ENCODE peak calls at places on chromosomes 1 and 21, in nine cellular contexts. G is left ventricle myocardium inferior, X is uterus, T is mammary epithelial cell, R is fibroblast of lung, P is hepatocyte, B is heart left ventricle, Q is adrenal gland, V is tibial artery. K is an unnamed sample.

GRCh38 chr1:227369102-227369760 is 50.9 kb upstream of the CDC42BPA start:
- DNase-seq in G (no peak), X (no peak), T (no peak), R (no peak), P (no peak), B (no peak), Q (no peak), V (no peak), K (no peak)

GRCh38 chr21:38913120-38913975 is 107.6 kb downstream of the ETS2 start:
- DNase-seq in G (peak), X (peak), T (peak), R (peak), P (peak), B (peak), Q (peak), V (peak), K (peak)

GRCh38 chr1:53446051-53446450 is 13.1 kb upstream of the DMRTB1 start:
- DNase-seq in G (no peak), X (no peak), T (no peak), R (peak), P (no peak), B (no peak), Q (no peak), V (no peak), K (no peak)

GRCh38 chr1:14067686-14068085 is 367.7 kb downstream of the PRDM2 start:
- DNase-seq in G (no peak), X (no peak), T (no peak), R (no peak), P (no peak), B (no peak), Q (no peak), V (no peak), K (no peak)

GRCh38 chr1:147611021-147611426 is 59.3 kb downstream of the ACP6 start:
- DNase-seq in G (no peak), X (no peak), T (no peak), R (no peak), P (no peak), B (no peak), Q (no peak), V (no peak), K (no peak)

GRCh38 chr1:9646037-9646436 is 5.5 kb upstream of the PIK3CD start:
- DNase-seq in G (no peak), X (no peak), T (no peak), R (no peak), P (no peak), B (no peak), Q (no peak), V (no peak), K (no peak)

GRCh38 chr1:7495894-7496293 is 275.2 kb upstream of the VAMP3 start:
- DNase-seq in G (no peak), X (no peak), T (no peak), R (no peak), P (no peak), B (no peak), Q (no peak), V (no peak), K (no peak)

GRCh38 chr1:52281518-52281917 is 84.5 kb downstream of the CC2D1B start:
- DNase-seq in G (no peak), X (no peak), T (no peak), R (peak), P (no peak), B (no peak), Q (no peak), V (no peak), K (no peak)

GRCh38 chr21:31531967-31532366 is 127.5 kb upstream of the SOD1 start:
- DNase-seq in G (no peak), X (no peak), T (no peak), R (no peak), P (no peak), B (no peak), Q (no peak), V (no peak), K (no peak)

GRCh38 chr1:93874025-93874651 is 4.9 kb downstream of the DNTTIP2 start:
- DNase-seq in G (no peak), X (no peak), T (peak), R (peak), P (peak), B (no peak), Q (no peak), V (no peak), K (no peak)

GRCh38 chr1:17829579-17829978 is 74.4 kb downstream of the ACTL8 start:
- DNase-seq in G (peak), X (no peak), T (no peak), R (no peak), P (no peak), B (peak), Q (no peak), V (no peak), K (peak)

GRCh38 chr21:38646213-38646837 is 148.0 kb upstream of the ERG start:
- DNase-seq in G (no peak), X (no peak), T (peak), R (peak), P (no peak), B (no peak), Q (no peak), V (no peak), K (no peak)

GRCh38 chr1:76274302-76274701 is 199.8 kb downstream of the ST6GALNAC3 start:
- DNase-seq in G (no peak), X (no peak), T (no peak), R (no peak), P (no peak), B (no peak), Q (no peak), V (no peak), K (no peak)

GRCh38 chr1:172628416-172628815 is 30.5 kb upstream of the FASLG start:
- DNase-seq in G (no peak), X (no peak), T (no peak), R (peak), P (no peak), B (no peak), Q (no peak), V (no peak), K (no peak)

GRCh38 chr1:187167555-187167954 is 338.8 kb downstream of the PLA2G4A start:
- DNase-seq in G (no peak), X (no peak), T (no peak), R (no peak), P (no peak), B (no peak), Q (no peak), V (no peak), K (no peak)

GRCh38 chr1:93579891-93580290 is 101.7 kb downstream of the BCAR3 start:
- DNase-seq in G (peak), X (peak), T (peak), R (peak), P (peak), B (no peak), Q (peak), V (peak), K (no peak)

GRCh38 chr1:19220991-19221390 is 10.9 kb upstream of the UBR4 start:
- DNase-seq in G (peak), X (no peak), T (no peak), R (peak), P (no peak), B (no peak), Q (peak), V (no peak), K (peak)

GRCh38 chr1:157782946-157783345 is 6.0 kb upstream of the FCRL2 start:
- DNase-seq in G (no peak), X (no peak), T (no peak), R (no peak), P (no peak), B (no peak), Q (no peak), V (no peak), K (no peak)

GRCh38 chr21:35619184-35619583 is 441.1 kb downstream of the SETD4 start:
- DNase-seq in G (no peak), X (no peak), T (peak), R (no peak), P (no peak), B (no peak), Q (no peak), V (no peak), K (no peak)

GRCh38 chr1:1891349-1892078 is 627 bp upstream of the GNB1 start:
- DNase-seq in G (peak), X (peak), T (peak), R (peak), P (peak), B (peak), Q (peak), V (peak), K (no peak)

GRCh38 chr1:41673355-41673754 is 188.9 kb upstream of the EDN2 start:
- DNase-seq in G (no peak), X (no peak), T (no peak), R (peak), P (no peak), B (no peak), Q (no peak), V (no peak), K (no peak)

GRCh38 chr1:22234631-22235030 is 91.7 kb upstream of the WNT4 start:
- DNase-seq in G (no peak), X (no peak), T (no peak), R (no peak), P (no peak), B (no peak), Q (no peak), V (no peak), K (no peak)

GRCh38 chr1:230366504-230366915 is 59.6 kb downstream of the PGBD5 start:
- DNase-seq in G (no peak), X (no peak), T (no peak), R (no peak), P (no peak), B (no peak), Q (no peak), V (no peak), K (no peak)

GRCh38 chr1:87763498-87763897 is 434.8 kb downstream of the LMO4 start:
- DNase-seq in G (no peak), X (no peak), T (no peak), R (peak), P (no peak), B (no peak), Q (no peak), V (no peak), K (no peak)

GRCh38 chr1:214476229-214476957 is 75.0 kb downstream of the PTPN14 start:
- DNase-seq in G (no peak), X (no peak), T (peak), R (no peak), P (peak), B (no peak), Q (no peak), V (no peak), K (no peak)

GRCh38 chr1:43329995-43330751 is 7.4 kb upstream of the MPL start:
- DNase-seq in G (peak), X (peak), T (peak), R (peak), P (peak), B (peak), Q (peak), V (peak), K (no peak)

GRCh38 chr1:103247517-103247916 is 139.2 kb upstream of the COL11A1 start:
- DNase-seq in G (no peak), X (no peak), T (no peak), R (no peak), P (no peak), B (no peak), Q (no peak), V (no peak), K (no peak)

GRCh38 chr1:38502772-38503171 is 356.8 kb downstream of the RRAGC start:
- DNase-seq in G (no peak), X (no peak), T (no peak), R (no peak), P (no peak), B (no peak), Q (no peak), V (no peak), K (no peak)

GRCh38 chr1:56098956-56099355 is 480.4 kb downstream of the PLPP3 start:
- DNase-seq in G (no peak), X (no peak), T (no peak), R (peak), P (no peak), B (no peak), Q (no peak), V (no peak), K (no peak)

GRCh38 chr1:14778882-14779594 is 180.6 kb downstream of the KAZN start:
- DNase-seq in G (no peak), X (no peak), T (no peak), R (peak), P (peak), B (no peak), Q (peak), V (no peak), K (no peak)

GRCh38 chr1:32431736-32432400 is 33.0 kb upstream of the ZBTB8B start:
- DNase-seq in G (no peak), X (no peak), T (peak), R (no peak), P (no peak), B (no peak), Q (no peak), V (no peak), K (no peak)

GRCh38 chr1:152050886-152051764 is 14.3 kb upstream of the S100A11 start:
- DNase-seq in G (no peak), X (no peak), T (peak), R (no peak), P (no peak), B (no peak), Q (no peak), V (no peak), K (no peak)

GRCh38 chr1:242522304-242522945 is 2.1 kb downstream of the PLD5 start:
- DNase-seq in G (no peak), X (no peak), T (peak), R (peak), P (no peak), B (no peak), Q (no peak), V (no peak), K (no peak)

GRCh38 chr21:40507978-40508377 is 339.0 kb downstream of the DSCAM start:
- DNase-seq in G (no peak), X (no peak), T (peak), R (peak), P (peak), B (no peak), Q (no peak), V (no peak), K (no peak)

GRCh38 chr1:198934901-198935301 is 296.1 kb downstream of the PTPRC start:
- DNase-seq in G (no peak), X (no peak), T (peak), R (no peak), P (no peak), B (no peak), Q (no peak), V (no peak), K (no peak)

GRCh38 chr1:16318544-16318943 is 33.7 kb downstream of the FBXO42 start:
- DNase-seq in G (no peak), X (peak), T (no peak), R (peak), P (peak), B (peak), Q (peak), V (peak), K (no peak)

GRCh38 chr21:43645414-43645891 is 13.8 kb downstream of the HSF2BP start:
- DNase-seq in G (no peak), X (peak), T (peak), R (peak), P (peak), B (peak), Q (peak), V (peak), K (no peak)

GRCh38 chr21:17512245-17513213 is at the start of gene CXADR:
- DNase-seq in G (peak), X (peak), T (peak), R (peak), P (peak), B (peak), Q (peak), V (no peak), K (no peak)

GRCh38 chr1:201385299-201385891 is 7.9 kb upstream of the TNNT2 start:
- DNase-seq in G (no peak), X (no peak), T (peak), R (no peak), P (peak), B (no peak), Q (no peak), V (peak), K (no peak)

GRCh38 chr1:41481109-41481775 is 3.2 kb downstream of the EDN2 start:
- DNase-seq in G (no peak), X (no peak), T (no peak), R (no peak), P (no peak), B (no peak), Q (no peak), V (no peak), K (no peak)

GRCh38 chr1:205856433-205856832 is 6.5 kb upstream of the PM20D1 start:
- DNase-seq in G (no peak), X (no peak), T (no peak), R (no peak), P (no peak), B (no peak), Q (no peak), V (no peak), K (no peak)

GRCh38 chr1:205852969-205853368 is 3.0 kb upstream of the PM20D1 start:
- DNase-seq in G (no peak), X (no peak), T (no peak), R (no peak), P (no peak), B (no peak), Q (no peak), V (no peak), K (no peak)

GRCh38 chr1:205861540-205861939 is 11.6 kb upstream of the PM20D1 start:
- DNase-seq in G (no peak), X (no peak), T (no peak), R (no peak), P (no peak), B (no peak), Q (no peak), V (no peak), K (no peak)

GRCh38 chr1:205858141-205858961 is 8.4 kb upstream of the PM20D1 start:
- DNase-seq in G (no peak), X (no peak), T (no peak), R (no peak), P (no peak), B (no peak), Q (no peak), V (no peak), K (no peak)
- TF ChIP-seq CTCF in G (peak), X (no peak), T (no peak), R (no peak), P (no peak), B (no peak), Q (no peak), V (no peak), K (no peak)

DNA sequence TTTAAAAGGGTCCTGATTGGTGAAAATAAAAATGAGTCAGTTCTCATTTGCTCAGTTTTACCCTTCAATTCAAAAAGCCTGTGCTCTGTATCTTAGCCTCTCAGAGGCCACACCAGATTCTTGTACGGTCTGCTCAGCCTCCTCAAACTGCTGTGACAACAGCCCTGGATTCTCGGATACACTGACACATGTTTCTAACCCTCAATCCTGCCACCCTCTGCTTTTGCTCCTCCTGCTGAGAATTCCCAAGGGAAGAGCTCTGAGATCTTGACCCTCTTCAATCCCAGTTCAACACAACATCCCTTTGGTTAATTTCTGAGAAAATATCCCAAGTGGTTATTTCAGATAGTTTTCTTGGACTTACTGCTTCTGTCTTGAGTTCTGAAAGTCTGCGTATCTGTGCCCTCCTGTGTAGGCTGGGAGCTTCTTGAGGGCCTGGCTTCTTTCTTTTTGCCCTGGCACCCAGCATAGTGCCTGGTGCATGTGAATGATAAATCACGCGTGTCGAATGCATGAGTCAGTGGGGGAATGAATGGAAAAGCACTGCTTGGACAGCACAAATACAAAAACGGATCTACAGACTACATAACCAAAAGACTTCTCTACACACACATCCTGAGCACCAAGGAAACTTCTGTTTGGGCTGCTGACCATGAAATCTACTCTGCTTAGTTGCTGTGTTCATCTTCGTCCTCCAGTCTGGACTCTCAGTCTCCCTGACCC is 24.5 kb downstream of the IRF2BP2 start:
- DNase-seq in G (no peak), X (peak), T (no peak), R (peak), P (no peak), B (no peak), Q (peak), V (peak), K (peak)
- H3K27ac ChIP-seq in G (peak), X (peak), T (no peak), R (peak), P (no peak), B (peak), Q (peak), V (peak), K (peak)

GRCh38 chr1:31182352-31182751 is 57.3 kb downstream of the NKAIN1 start:
- DNase-seq in G (peak), X (peak), T (peak), R (peak), P (peak), B (peak), Q (peak), V (peak), K (peak)
- H3K4me3 ChIP-seq in G (peak), X (no peak), T (no peak), R (peak), P (no peak), B (peak), Q (peak), V (peak), K (peak)

GRCh38 chr1:168664069-168664834 is 64.8 kb downstream of the DPT start:
- DNase-seq in G (no peak), X (no peak), T (no peak), R (no peak), P (peak), B (no peak), Q (no peak), V (no peak), K (no peak)

GRCh38 chr1:168671782-168672181 is 57.2 kb downstream of the DPT start:
- DNase-seq in G (no peak), X (no peak), T (peak), R (no peak), P (no peak), B (no peak), Q (no peak), V (no peak), K (no peak)

GRCh38 chr1:168665975-168666374 is 63.0 kb downstream of the DPT start:
- DNase-seq in G (no peak), X (no peak), T (no peak), R (no peak), P (no peak), B (no peak), Q (no peak), V (no peak), K (no peak)
- TF ChIP-seq CTCF in G (no peak), X (no peak), T (no peak), R (no peak), P (no peak), B (no peak), Q (no peak), V (no peak), K (no peak)

GRCh38 chr1:23691499-23692307 is at the start of gene RPL11:
- DNase-seq in G (peak), X (peak), T (peak), R (peak), P (peak), B (peak), Q (peak), V (peak), K (peak)
- H3K27ac ChIP-seq in G (peak), X (peak), T (peak), R (peak), P (peak), B (peak), Q (peak), V (peak), K (peak)

DNA sequence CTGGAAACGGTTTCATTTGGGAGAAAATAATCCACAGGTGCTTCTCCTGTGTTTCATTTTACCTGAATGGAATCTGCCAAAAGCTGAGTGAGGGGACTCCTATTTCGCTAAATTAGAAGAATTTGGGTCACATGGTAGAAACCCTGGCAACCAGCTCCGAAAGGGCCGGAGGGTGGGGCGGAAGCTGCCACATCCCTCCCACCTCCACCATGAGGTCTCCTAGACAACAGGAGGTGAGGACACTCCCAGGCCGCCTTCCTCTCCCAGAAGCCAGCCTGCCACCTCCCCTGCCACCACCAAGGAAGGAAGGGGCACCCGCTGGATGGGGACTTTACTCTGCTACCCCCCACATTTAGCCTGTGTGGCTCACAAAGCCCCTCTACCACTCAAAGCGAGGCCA is 199.9 kb upstream of the ZC3H12A start:
- DNase-seq in G (no peak), X (no peak), T (no peak), R (no peak), P (no peak), B (no peak), Q (no peak), V (no peak), K (no peak)
- H3K4me3 ChIP-seq in G (no peak), X (no peak), T (no peak), R (no peak), P (no peak), B (no peak), Q (no peak), V (no peak), K (no peak)